ENCODE peak calls at places on chromosomes 7 and 10, in four cellular contexts. One of them, this sample, is unnamed.

GRCh38 chr10:72682626-72683025 is 9.3 kb upstream of the MCU start:
- DNase-seq in NCI-H1105: no peak
- DNase-seq in iris pigment epithelial cell: peak
- DNase-seq in upper lobe of right lung: no peak
- DNase-seq in this sample: no peak

GRCh38 chr7:89002942-89003618 is 207.5 kb upstream of the TEX47 start:
- DNase-seq in iris pigment epithelial cell: no peak
- DNase-seq in upper lobe of right lung: no peak
- DNase-seq in NCI-H1105: no peak
- DNase-seq in this sample: no peak

GRCh38 chr7:45223078-45223477 is 65.5 kb downstream of the RAMP3 start:
- DNase-seq in upper lobe of right lung: no peak
- DNase-seq in iris pigment epithelial cell: no peak
- DNase-seq in NCI-H1105: no peak
- DNase-seq in this sample: no peak

GRCh38 chr10:104045151-104046089 is 40.3 kb downstream of the COL17A1 start:
- DNase-seq in upper lobe of right lung: no peak
- DNase-seq in iris pigment epithelial cell: peak
- DNase-seq in NCI-H1105: no peak
- DNase-seq in this sample: no peak

GRCh38 chr7:5831196-5831595 is 49.4 kb upstream of the OCM start:
- DNase-seq in NCI-H1105: no peak
- DNase-seq in upper lobe of right lung: no peak
- DNase-seq in iris pigment epithelial cell: peak
- DNase-seq in this sample: peak

GRCh38 chr7:26686448-26686981 is 177.9 kb downstream of the SKAP2 start:
- DNase-seq in NCI-H1105: peak
- DNase-seq in upper lobe of right lung: no peak
- DNase-seq in iris pigment epithelial cell: peak
- DNase-seq in this sample: no peak

GRCh38 chr10:129942936-129943724 is 20.9 kb downstream of the EBF3 start:
- DNase-seq in upper lobe of right lung: no peak
- DNase-seq in NCI-H1105: no peak
- DNase-seq in iris pigment epithelial cell: no peak
- DNase-seq in this sample: peak

GRCh38 chr10:131982185-131982756 is 548 bp upstream of the BNIP3 start:
- DNase-seq in iris pigment epithelial cell: no peak
- DNase-seq in upper lobe of right lung: no peak
- DNase-seq in NCI-H1105: no peak
- DNase-seq in this sample: no peak

GRCh38 chr10:72088879-72089585 is 681 bp upstream of the SPOCK2 start:
- DNase-seq in upper lobe of right lung: no peak
- DNase-seq in NCI-H1105: no peak
- DNase-seq in iris pigment epithelial cell: no peak
- DNase-seq in this sample: no peak

GRCh38 chr7:95047291-95047690 is 139.9 kb downstream of the PPP1R9A start:
- DNase-seq in NCI-H1105: no peak
- DNase-seq in iris pigment epithelial cell: no peak
- DNase-seq in upper lobe of right lung: no peak
- DNase-seq in this sample: no peak

GRCh38 chr7:142323706-142324105 is 65.8 kb upstream of the PRSS58 start:
- DNase-seq in upper lobe of right lung: no peak
- DNase-seq in iris pigment epithelial cell: no peak
- DNase-seq in NCI-H1105: no peak
- DNase-seq in this sample: no peak

GRCh38 chr7:88040694-88041093 is 106.6 kb downstream of the ADAM22 start:
- DNase-seq in iris pigment epithelial cell: peak
- DNase-seq in upper lobe of right lung: no peak
- DNase-seq in NCI-H1105: no peak
- DNase-seq in this sample: no peak

GRCh38 chr7:120742370-120742769 is 115.6 kb downstream of the TSPAN12 start:
- DNase-seq in NCI-H1105: peak
- DNase-seq in iris pigment epithelial cell: no peak
- DNase-seq in upper lobe of right lung: no peak
- DNase-seq in this sample: no peak

GRCh38 chr10:77911535-77912123 is 14.9 kb downstream of the DLG5 start:
- DNase-seq in NCI-H1105: no peak
- DNase-seq in iris pigment epithelial cell: peak
- DNase-seq in upper lobe of right lung: no peak
- DNase-seq in this sample: no peak

GRCh38 chr10:61463035-61463909 is 10.1 kb upstream of the TMEM26 start:
- DNase-seq in iris pigment epithelial cell: peak
- DNase-seq in upper lobe of right lung: no peak
- DNase-seq in NCI-H1105: no peak
- DNase-seq in this sample: no peak

GRCh38 chr10:63713191-63714144 is 192.3 kb downstream of the REEP3 start:
- DNase-seq in NCI-H1105: peak
- DNase-seq in iris pigment epithelial cell: peak
- DNase-seq in upper lobe of right lung: no peak
- DNase-seq in this sample: no peak

GRCh38 chr10:62632071-62632809 is 172.3 kb upstream of the ADO start:
- DNase-seq in NCI-H1105: no peak
- DNase-seq in iris pigment epithelial cell: no peak
- DNase-seq in upper lobe of right lung: peak
- DNase-seq in this sample: peak

GRCh38 chr7:116433246-116433645 is 66.3 kb upstream of the CAV2 start:
- DNase-seq in NCI-H1105: no peak
- DNase-seq in iris pigment epithelial cell: peak
- DNase-seq in upper lobe of right lung: no peak
- DNase-seq in this sample: no peak

GRCh38 chr7:112019932-112020331 is 186.3 kb downstream of the DOCK4 start:
- DNase-seq in upper lobe of right lung: no peak
- DNase-seq in NCI-H1105: no peak
- DNase-seq in iris pigment epithelial cell: no peak
- DNase-seq in this sample: no peak

GRCh38 chr7:156019776-156020565 is 207.7 kb upstream of the SHH start:
- DNase-seq in NCI-H1105: no peak
- DNase-seq in iris pigment epithelial cell: no peak
- DNase-seq in upper lobe of right lung: peak
- DNase-seq in this sample: no peak

GRCh38 chr7:96273716-96274115 is 48.2 kb downstream of the SLC25A13 start:
- DNase-seq in upper lobe of right lung: no peak
- DNase-seq in NCI-H1105: no peak
- DNase-seq in iris pigment epithelial cell: peak
- DNase-seq in this sample: no peak

GRCh38 chr10:100528885-100529472 is 692 bp downstream of the NDUFB8 start:
- DNase-seq in NCI-H1105: no peak
- DNase-seq in iris pigment epithelial cell: no peak
- DNase-seq in upper lobe of right lung: no peak
- DNase-seq in this sample: no peak

GRCh38 chr10:122239578-122240257 is 31.4 kb upstream of the BTBD16 start:
- DNase-seq in upper lobe of right lung: no peak
- DNase-seq in iris pigment epithelial cell: peak
- DNase-seq in NCI-H1105: no peak
- DNase-seq in this sample: peak

GRCh38 chr10:97499561-97500296 is 1.0 kb downstream of the UBTD1 start:
- DNase-seq in upper lobe of right lung: peak
- DNase-seq in NCI-H1105: no peak
- DNase-seq in iris pigment epithelial cell: peak
- DNase-seq in this sample: no peak

GRCh38 chr10:47165711-47166404 is 134.1 kb upstream of the GDF10 start:
- DNase-seq in NCI-H1105: no peak
- DNase-seq in iris pigment epithelial cell: peak
- DNase-seq in upper lobe of right lung: peak
- DNase-seq in this sample: no peak

GRCh38 chr10:74171625-74172024 is 20.6 kb downstream of the ADK start:
- DNase-seq in upper lobe of right lung: no peak
- DNase-seq in iris pigment epithelial cell: no peak
- DNase-seq in NCI-H1105: no peak
- DNase-seq in this sample: no peak

GRCh38 chr10:43221419-43222293 is 45.2 kb downstream of the RASGEF1A start:
- DNase-seq in NCI-H1105: no peak
- DNase-seq in upper lobe of right lung: peak
- DNase-seq in iris pigment epithelial cell: no peak
- DNase-seq in this sample: peak

GRCh38 chr7:33716581-33717477 is 188.5 kb upstream of the BMPER start:
- DNase-seq in upper lobe of right lung: no peak
- DNase-seq in NCI-H1105: peak
- DNase-seq in iris pigment epithelial cell: peak
- DNase-seq in this sample: no peak